ENCODE peak calls at places on chromosomes 12 and 14, in ten cellular contexts. X is stomach, P is BJ, F is right atrium auricular region, U is colonic mucosa, D is WTC11, Q is nephron progenitor cell, V is fibroblast of pulmonary artery, A is MM.1S, W is PC-3. T is an unnamed sample.

GRCh38 chr14:69260979-69261605 is 1.1 kb downstream of the GALNT16 start:
- DNase-seq in X (peak; percentile 37), P (no peak), F (no peak), U (peak; percentile 29), D (peak; percentile 73), Q (peak; percentile 62), V (no peak), A (peak; percentile 25), W (peak; percentile 37), T (no peak)

GRCh38 chr14:85056228-85056627 is 473.7 kb upstream of the FLRT2 start:
- DNase-seq in X (no peak), P (no peak), F (no peak), U (no peak), D (no peak), Q (no peak), V (no peak), A (no peak), W (no peak), T (no peak)

GRCh38 chr12:21568115-21568514 is 36.5 kb downstream of the GYS2 start:
- DNase-seq in X (no peak), P (no peak), F (no peak), U (no peak), D (no peak), Q (no peak), V (no peak), A (no peak), W (no peak), T (no peak)

GRCh38 chr12:124136796-124137195 is 158.1 kb upstream of the RFLNA start:
- DNase-seq in X (no peak), P (no peak), F (no peak), U (no peak), D (no peak), Q (no peak), V (no peak), A (no peak), W (no peak), T (no peak)

GRCh38 chr12:65649126-65649525 is 175.2 kb upstream of the HMGA2 start:
- DNase-seq in X (no peak), P (peak; percentile 92), F (no peak), U (peak; percentile 36), D (no peak), Q (no peak), V (peak; percentile 99), A (no peak), W (peak; percentile 99), T (peak; percentile 98)

GRCh38 chr12:122295877-122296276 is 29.6 kb upstream of the VPS33A start:
- DNase-seq in X (no peak), P (no peak), F (no peak), U (no peak), D (no peak), Q (no peak), V (no peak), A (no peak), W (no peak), T (no peak)

GRCh38 chr14:27389402-27389801 is 791.6 kb upstream of the NOVA1 start:
- DNase-seq in X (no peak), P (no peak), F (no peak), U (no peak), D (no peak), Q (no peak), V (peak; percentile 11), A (no peak), W (no peak), T (no peak)

GRCh38 chr12:49949866-49950265 is 671 bp upstream of the AQP2 start:
- DNase-seq in X (no peak), P (no peak), F (no peak), U (no peak), D (no peak), Q (no peak), V (no peak), A (no peak), W (no peak), T (no peak)

GRCh38 chr14:34227834-34228662 is 234.0 kb downstream of the SPTSSA start:
- DNase-seq in X (peak; percentile 72), P (no peak), F (peak; percentile 69), U (peak; percentile 80), D (peak; percentile 69), Q (peak; percentile 79), V (peak; percentile 66), A (peak; percentile 23), W (peak; percentile 81), T (no peak)

GRCh38 chr14:63974176-63974575 is 121.4 kb downstream of the SYNE2 start:
- DNase-seq in X (no peak), P (no peak), F (no peak), U (no peak), D (no peak), Q (no peak), V (no peak), A (no peak), W (no peak), T (no peak)

GRCh38 chr12:89875225-89875624 is 166.6 kb upstream of the ATP2B1 start:
- DNase-seq in X (no peak), P (no peak), F (no peak), U (no peak), D (no peak), Q (no peak), V (no peak), A (no peak), W (no peak), T (no peak)

GRCh38 chr12:14327717-14328116 is 37.8 kb upstream of the ATF7IP start:
- DNase-seq in X (no peak), P (peak; percentile 9), F (no peak), U (no peak), D (no peak), Q (no peak), V (peak; percentile 5), A (no peak), W (no peak), T (no peak)

DNA sequence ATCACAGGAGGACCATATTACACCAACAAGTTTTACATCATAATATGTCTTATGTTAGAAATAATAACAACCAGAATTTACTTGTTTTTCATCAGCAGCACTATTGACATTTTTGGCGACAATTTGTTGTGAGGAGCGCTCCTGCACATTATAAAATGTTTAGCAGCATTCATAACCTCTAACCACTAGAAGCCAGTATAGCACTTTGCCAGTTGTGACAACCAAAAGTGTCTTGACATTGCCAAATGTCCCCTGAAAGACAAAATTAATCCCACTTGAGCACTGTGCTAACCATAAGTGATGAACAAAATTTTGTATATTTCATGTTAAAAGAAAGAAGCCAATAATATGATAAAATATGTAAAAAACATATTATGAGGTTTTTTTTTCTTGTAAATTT is 356.9 kb upstream of the LMO3 start:
- DNase-seq in X (no peak), P (no peak), F (no peak), U (no peak), D (no peak), Q (no peak), V (no peak), A (no peak), W (peak; percentile 25), T (no peak)
- TF ChIP-seq CTCF in X (no peak), P (no peak), F (no peak), U (no peak), D (no peak), Q (no peak), V (no peak), A (no peak), W (peak; percentile 42), T (no peak)

GRCh38 chr12:113370923-113371682 is 12.7 kb downstream of the PLBD2 start:
- DNase-seq in X (no peak), P (no peak), F (no peak), U (no peak), D (no peak), Q (no peak), V (no peak), A (no peak), W (no peak), T (no peak)
- TF ChIP-seq CTCF in X (no peak), P (no peak), F (no peak), U (no peak), D (no peak), Q (no peak), V (no peak), A (no peak), W (no peak), T (no peak)

GRCh38 chr14:32510815-32511214 is 181.7 kb downstream of the AKAP6 start:
- DNase-seq in X (no peak), P (no peak), F (no peak), U (no peak), D (no peak), Q (no peak), V (no peak), A (no peak), W (no peak), T (no peak)

GRCh38 chr14:32512813-32513212 is 183.7 kb downstream of the AKAP6 start:
- DNase-seq in X (no peak), P (no peak), F (no peak), U (no peak), D (no peak), Q (no peak), V (no peak), A (no peak), W (no peak), T (no peak)

GRCh38 chr14:32512348-32512747 is 183.2 kb downstream of the AKAP6 start:
- DNase-seq in X (no peak), P (no peak), F (no peak), U (no peak), D (no peak), Q (no peak), V (no peak), A (no peak), W (no peak), T (no peak)

GRCh38 chr14:32514236-32514635 is 185.1 kb downstream of the AKAP6 start:
- DNase-seq in X (no peak), P (no peak), F (no peak), U (no peak), D (no peak), Q (no peak), V (peak; percentile 19), A (no peak), W (peak; percentile 23), T (no peak)

DNA sequence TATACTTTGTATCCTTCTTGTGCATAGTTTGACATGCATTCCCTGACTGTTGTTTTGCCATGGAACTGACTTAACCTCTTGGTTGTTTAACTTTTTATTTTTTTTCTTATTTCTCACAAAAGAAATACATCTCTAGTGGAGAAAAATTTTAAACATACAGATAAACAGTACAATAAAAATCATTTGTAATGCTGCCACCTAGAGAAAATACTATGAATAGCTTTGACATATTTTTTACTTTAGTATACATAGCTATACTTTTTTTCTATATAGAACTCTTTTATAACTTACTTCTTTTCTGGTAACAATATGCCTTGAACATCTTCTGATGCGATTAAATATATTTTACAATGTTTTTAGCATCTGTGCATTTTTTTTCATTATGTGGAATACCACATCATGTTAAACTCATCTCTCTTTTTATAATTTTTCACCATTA is 184.5 kb downstream of the AKAP6 start:
- DNase-seq in X (no peak), P (no peak), F (no peak), U (no peak), D (no peak), Q (no peak), V (peak; percentile 42), A (peak; percentile 7), W (peak; percentile 49), T (no peak)
- TF ChIP-seq CTCF in X (no peak), P (peak; percentile 18), F (peak; percentile 66), U (peak; percentile 41), D (peak; percentile 17), Q (peak; percentile 33), V (peak; percentile 35), A (peak; percentile 30), W (peak; percentile 77), T (no peak)

DNA sequence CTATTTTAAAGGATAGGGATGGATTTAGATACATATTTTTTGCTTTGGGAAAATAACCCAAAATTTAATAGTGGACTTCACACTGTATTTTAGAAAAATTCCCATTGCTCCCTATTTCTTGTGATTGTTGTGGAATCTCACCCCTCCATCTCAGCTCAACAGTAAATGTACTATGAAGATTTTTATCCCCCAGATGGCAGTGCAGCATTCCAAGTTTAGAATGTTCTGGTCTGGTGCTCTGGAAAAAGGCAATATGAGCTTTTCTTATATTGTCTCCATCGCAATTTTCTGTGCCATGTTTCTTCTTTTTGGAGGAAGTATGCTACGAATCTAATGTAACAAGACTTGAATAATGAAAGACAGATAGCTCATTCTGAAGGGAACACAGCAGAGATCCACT is 471.7 kb upstream of the SYT1 start:
- DNase-seq in X (no peak), P (no peak), F (no peak), U (no peak), D (no peak), Q (no peak), V (peak; percentile 46), A (no peak), W (peak; percentile 56), T (no peak)
- TF ChIP-seq CTCF in X (no peak), P (peak; percentile 31), F (no peak), U (no peak), D (no peak), Q (no peak), V (peak; percentile 13), A (peak; percentile 22), W (peak; percentile 63), T (no peak)